ENCODE peak calls at places on chromosomes 5 and 9, in six cellular contexts. X is GM23248, U is PC-3, I is neural progenitor cell, T is SK-N-SH, J is GM23338. V is an unnamed sample.
A peak's percentile ranks its signal among the peaks of the same experiment; 100 is the strongest.

GRCh38 chr5:138653502-138653901 is 78.3 kb upstream of the HSPA9 start:
- DNase-seq in X (peak; percentile 44), J (peak; percentile 46), T (no peak), U (peak; percentile 23), I (no peak), V (peak; percentile 61)

GRCh38 chr9:69250681-69251080 is 74.3 kb upstream of the ENTREP1 start:
- DNase-seq in X (no peak), I (no peak), J (no peak), T (no peak), U (no peak), V (no peak)

GRCh38 chr5:66440202-66440680 is 156.0 kb upstream of the MAST4 start:
- DNase-seq in U (no peak), T (no peak), I (no peak), X (peak; percentile 93), J (no peak), V (peak; percentile 34)

GRCh38 chr9:81112638-81113037 is 576.7 kb downstream of the TLE1 start:
- DNase-seq in J (peak; percentile 45), T (no peak), U (no peak), X (no peak), I (peak; percentile 58), V (no peak)

GRCh38 chr5:43041669-43042175 is 1.6 kb upstream of the ANXA2R start:
- DNase-seq in X (peak; percentile 90), J (peak; percentile 57), I (no peak), T (no peak), U (peak; percentile 76), V (peak; percentile 63)

GRCh38 chr5:139659673-139660072 is 11.5 kb downstream of the CXXC5 start:
- DNase-seq in J (peak; percentile 63), U (no peak), I (peak; percentile 73), T (no peak), X (peak; percentile 58), V (no peak)

GRCh38 chr5:140488914-140489313 is 58.5 kb upstream of the EIF4EBP3 start:
- DNase-seq in X (no peak), J (no peak), T (no peak), U (no peak), I (no peak), V (no peak)

GRCh38 chr5:113866763-113867162 is 353.3 kb downstream of the YTHDC2 start:
- DNase-seq in I (no peak), J (no peak), X (no peak), U (no peak), T (no peak), V (peak; percentile 21)

GRCh38 chr5:88882321-88883038 is 504 bp downstream of the MEF2C start:
- DNase-seq in U (peak; percentile 21), X (peak; percentile 40), I (no peak), J (no peak), T (no peak), V (peak; percentile 51)

GRCh38 chr9:133433351-133433843 is 11.2 kb downstream of the ADAMTS13 start:
- DNase-seq in U (no peak), X (no peak), T (no peak), I (no peak), J (peak; percentile 14), V (no peak)

GRCh38 chr5:179272326-179273073 is 72.8 kb downstream of the ADAMTS2 start:
- DNase-seq in X (no peak), J (no peak), I (peak; percentile 31), U (no peak), T (no peak), V (no peak)

GRCh38 chr9:4333231-4333740 is 33.4 kb upstream of the GLIS3 start:
- DNase-seq in T (no peak), U (no peak), X (no peak), I (no peak), J (no peak), V (no peak)

GRCh38 chr9:105076729-105077128 is 148.8 kb upstream of the ABCA1 start:
- DNase-seq in X (no peak), J (no peak), U (no peak), T (no peak), I (no peak), V (no peak)

GRCh38 chr9:98591696-98592095 is 117.0 kb downstream of the GABBR2 start:
- DNase-seq in J (no peak), U (no peak), T (no peak), I (no peak), X (no peak), V (no peak)

GRCh38 chr5:162529886-162530285 is 462.3 kb downstream of the GABRG2 start:
- DNase-seq in T (no peak), U (no peak), X (no peak), J (no peak), I (no peak), V (peak; percentile 9)

GRCh38 chr9:110191616-110192015 is 16.3 kb downstream of the C9orf152 start:
- DNase-seq in T (no peak), U (no peak), X (no peak), I (no peak), J (no peak), V (no peak)

GRCh38 chr9:116154334-116154975 is 864 bp downstream of the PAPPA start:
- DNase-seq in T (peak; percentile 83), J (peak; percentile 61), I (peak; percentile 71), U (no peak), X (peak; percentile 64), V (peak; percentile 35)

GRCh38 chr9:89605181-89606048 is 603 bp downstream of the GADD45G start:
- DNase-seq in U (peak; percentile 20), X (peak; percentile 89), J (peak; percentile 68), I (peak; percentile 62), T (peak; percentile 72), V (peak; percentile 35)

GRCh38 chr5:181280251-181280762 is 19.4 kb upstream of the TRIM52 start:
- DNase-seq in T (no peak), U (no peak), X (no peak), I (no peak), J (peak; percentile 13), V (no peak)

GRCh38 chr9:21796768-21797167 is 5.7 kb upstream of the MTAP start:
- DNase-seq in I (no peak), X (peak; percentile 21), T (no peak), U (peak; percentile 76), J (no peak), V (no peak)

GRCh38 chr5:60597570-60597969 is 102.4 kb downstream of the DEPDC1B start:
- DNase-seq in T (no peak), X (no peak), I (no peak), J (no peak), U (no peak), V (peak; percentile 88)

GRCh38 chr9:33287087-33287490 is 3.2 kb upstream of the NFX1 start:
- DNase-seq in X (peak; percentile 91), J (peak; percentile 85), T (peak; percentile 65), U (peak; percentile 76), I (peak; percentile 65), V (peak; percentile 83)

GRCh38 chr5:79133121-79133656 is 21.6 kb downstream of the BHMT start:
- DNase-seq in X (peak; percentile 62), I (peak; percentile 52), U (peak; percentile 72), T (peak; percentile 30), J (peak; percentile 71), V (peak; percentile 68)

GRCh38 chr9:27529316-27530278 is at the start of gene MOB3B:
- DNase-seq in I (peak; percentile 91), J (peak; percentile 78), X (peak; percentile 74), T (peak; percentile 93), U (peak; percentile 71), V (peak; percentile 46)

GRCh38 chr5:1658665-1659064 is 134.9 kb upstream of the LPCAT1 start:
- DNase-seq in U (no peak), X (no peak), T (peak; percentile 56), J (no peak), I (no peak), V (no peak)

GRCh38 chr5:17402291-17403121 is 95.5 kb upstream of the TAF11L2 start:
- DNase-seq in T (no peak), J (peak; percentile 62), I (peak; percentile 86), X (no peak), U (no peak), V (no peak)

GRCh38 chr5:68139601-68140441 is 75.7 kb upstream of the PIK3R1 start:
- DNase-seq in J (no peak), X (no peak), T (no peak), I (no peak), U (no peak), V (no peak)

GRCh38 chr5:16812448-16812847 is 123.6 kb downstream of the MYO10 start:
- DNase-seq in T (no peak), I (no peak), X (no peak), J (no peak), U (no peak), V (no peak)

GRCh38 chr5:132295505-132296411 is 1.6 kb downstream of the SLC22A4 start:
- DNase-seq in T (no peak), X (peak; percentile 27), J (no peak), U (no peak), I (no peak), V (no peak)
- TF ChIP-seq EZH2phosphoT487 in T (no peak), X (no peak), J (no peak), U (no peak), I (no peak), V (no peak)

GRCh38 chr9:35729700-35730485 is 2.1 kb downstream of the TLN1 start:
- DNase-seq in I (peak; percentile 70), X (peak; percentile 94), U (peak; percentile 86), T (peak; percentile 76), J (peak; percentile 90), V (peak; percentile 24)
- H3K4me1 ChIP-seq in I (peaks cover 55% of the 10 kb centered on the region), X (peaks cover 51% of the 10 kb centered on the region), U (peaks cover 54% of the 10 kb centered on the region), T (peaks cover 38% of the 10 kb centered on the region), J (peaks cover 41% of the 10 kb centered on the region), V (peaks cover 31% of the 10 kb centered on the region)

GRCh38 chr9:126429190-126429589 is 102.6 kb downstream of the MVB12B start:
- DNase-seq in X (no peak), I (no peak), T (no peak), U (no peak), J (no peak), V (no peak)

GRCh38 chr9:126432659-126433058 is 106.0 kb downstream of the MVB12B start:
- DNase-seq in I (no peak), U (no peak), T (no peak), X (no peak), J (no peak), V (no peak)

GRCh38 chr9:126431112-126431742 is 104.6 kb downstream of the MVB12B start:
- DNase-seq in U (no peak), X (no peak), T (no peak), J (no peak), I (no peak), V (no peak)

GRCh38 chr9:126430124-126430523 is 103.5 kb downstream of the MVB12B start:
- DNase-seq in U (no peak), X (no peak), J (peak; percentile 43), I (peak; percentile 25), T (no peak), V (no peak)

DNA sequence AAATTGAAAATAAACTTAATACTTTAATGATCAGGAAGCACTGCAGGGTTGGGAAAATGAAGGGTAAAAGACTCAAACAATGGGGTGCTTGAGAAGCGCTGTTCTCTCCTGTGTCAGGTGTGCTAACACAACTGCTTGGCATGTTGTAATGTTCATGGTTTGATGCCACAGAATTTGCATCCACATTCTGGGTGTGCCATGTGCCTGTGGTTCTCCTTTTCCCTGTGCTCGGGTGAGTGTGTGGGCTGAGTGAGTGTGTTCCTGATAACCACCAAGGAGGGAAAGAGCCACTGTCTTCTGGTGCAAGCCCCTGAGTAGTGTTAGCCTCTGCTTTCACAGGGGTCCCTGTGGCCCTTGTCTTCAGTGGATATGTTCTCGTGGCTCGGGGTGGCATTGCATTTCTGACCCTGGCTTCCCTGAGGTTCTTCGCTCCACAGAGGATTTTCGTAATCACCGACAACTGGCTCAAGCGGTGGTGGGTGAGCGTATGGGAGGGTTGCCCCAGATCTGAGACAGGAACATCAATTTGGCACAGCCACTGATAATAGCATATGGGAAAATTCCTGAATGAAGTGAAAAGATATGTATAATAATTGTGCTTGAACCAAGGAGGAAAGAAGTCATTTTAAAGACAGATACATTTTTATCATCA is 102.0 kb downstream of the MVB12B start:
- DNase-seq in J (no peak), T (no peak), X (no peak), I (no peak), U (no peak), V (no peak)
- H3F3A ChIP-seq in J (no peaks in the 10 kb centered on the region), T (peaks cover 2% of the 10 kb centered on the region), X (no peaks in the 10 kb centered on the region), I (no peaks in the 10 kb centered on the region), U (no peaks in the 10 kb centered on the region), V (no peaks in the 10 kb centered on the region)

GRCh38 chr5:115396079-115396478 is 99.6 kb upstream of the CCDC112 start:
- DNase-seq in I (no peak), T (peak; percentile 24), J (no peak), X (no peak), U (no peak), V (no peak)
- TF ChIP-seq EZH2phosphoT487 in I (no peak), T (no peak), J (no peak), X (no peak), U (no peak), V (no peak)

V was measured in MM.1S.